ENCODE peak calls at places on chromosomes 2 and 18, in six cellular contexts. W, X, Z, K, V and J are unnamed samples.

GRCh38 chr2:714005-714741 is 37.0 kb upstream of the TMEM18 start:
- DNase-seq in X (peak; percentile 75), Z (no peak), W (peak; percentile 83), V (peak; percentile 68), K (peak; percentile 25), J (peak; percentile 36)

GRCh38 chr2:142180820-142181533 is 50.2 kb upstream of the LRP1B start:
- DNase-seq in W (peak; percentile 87), V (peak; percentile 24), K (peak; percentile 11), X (peak; percentile 69), Z (no peak), J (no peak)

GRCh38 chr18:3395466-3395865 is 54.5 kb upstream of the TGIF1 start:
- DNase-seq in X (no peak), W (no peak), V (peak; percentile 14), Z (no peak), K (no peak), J (no peak)

GRCh38 chr18:43751203-43751602 is 473.9 kb upstream of the SYT4 start:
- DNase-seq in X (peak; percentile 14), W (no peak), K (no peak), Z (no peak), V (peak; percentile 54), J (no peak)

GRCh38 chr2:128403814-128404708 is 85.4 kb upstream of the HS6ST1 start:
- DNase-seq in X (no peak), Z (peak; percentile 31), V (no peak), K (no peak), W (no peak), J (no peak)

GRCh38 chr18:59029663-59030421 is 109.8 kb upstream of the SEC11C start:
- DNase-seq in X (no peak), K (no peak), V (no peak), W (no peak), Z (no peak), J (no peak)

GRCh38 chr18:4854664-4855063 is 342.4 kb downstream of the AKAIN1 start:
- DNase-seq in K (no peak), Z (no peak), W (peak; percentile 54), X (no peak), V (no peak), J (no peak)

GRCh38 chr18:69889009-69889408 is 58.7 kb downstream of the CD226 start:
- DNase-seq in X (no peak), V (no peak), K (no peak), W (no peak), Z (no peak), J (no peak)

GRCh38 chr18:47120428-47120827 is 29.9 kb downstream of the HDHD2 start:
- DNase-seq in V (no peak), X (no peak), K (no peak), W (no peak), Z (no peak), J (no peak)

GRCh38 chr2:112168422-112169124 is 30.4 kb downstream of the FBLN7 start:
- DNase-seq in X (peak; percentile 62), K (peak; percentile 31), V (no peak), W (no peak), Z (peak; percentile 47), J (no peak)

GRCh38 chr2:99336780-99337163 is 417 bp upstream of the EIF5B start:
- DNase-seq in X (no peak), K (no peak), Z (no peak), W (no peak), V (no peak), J (peak; percentile 45)

GRCh38 chr2:77513191-77513590 is 9.0 kb downstream of the LRRTM4 start:
- DNase-seq in K (no peak), X (peak; percentile 59), Z (no peak), V (peak; percentile 23), W (no peak), J (no peak)

GRCh38 chr2:16741508-16741907 is 75.9 kb upstream of the CYRIA start:
- DNase-seq in V (no peak), K (no peak), W (no peak), Z (no peak), X (no peak), J (no peak)

GRCh38 chr18:64253222-64253621 is 104.3 kb upstream of the LINC00305 start:
- DNase-seq in X (no peak), V (no peak), W (no peak), Z (no peak), K (no peak), J (no peak)

GRCh38 chr2:42053791-42054656 is 6.2 kb downstream of the PKDCC start:
- DNase-seq in K (no peak), X (no peak), W (no peak), Z (peak; percentile 93), V (no peak), J (no peak)

GRCh38 chr2:25330273-25330672 is 11.5 kb downstream of the DNMT3A start:
- DNase-seq in K (no peak), W (no peak), X (no peak), Z (no peak), V (no peak), J (no peak)

GRCh38 chr2:238458641-238459040 is 31.9 kb downstream of the ASB1 start:
- DNase-seq in X (no peak), Z (peak; percentile 71), W (no peak), K (no peak), V (no peak), J (no peak)

GRCh38 chr18:22021701-22022100 is 147.7 kb upstream of the GATA6 start:
- DNase-seq in X (no peak), W (no peak), Z (no peak), V (no peak), K (no peak), J (no peak)

GRCh38 chr2:168705534-168706470 is 96.6 kb upstream of the NOSTRIN start:
- DNase-seq in Z (no peak), W (peak; percentile 68), V (peak; percentile 51), K (no peak), X (peak; percentile 26), J (no peak)

GRCh38 chr2:201024518-201024917 is 47.0 kb downstream of the HYCC2 start:
- DNase-seq in K (no peak), W (no peak), X (no peak), V (no peak), Z (no peak), J (no peak)

GRCh38 chr2:183347969-183348368 is 223.7 kb downstream of the NUP35 start:
- DNase-seq in Z (no peak), W (no peak), X (no peak), V (no peak), K (no peak), J (no peak)

GRCh38 chr2:23423873-23424680 is 39.1 kb downstream of the KLHL29 start:
- DNase-seq in Z (no peak), K (no peak), W (no peak), X (peak; percentile 80), V (no peak), J (no peak)

GRCh38 chr2:36650031-36650430 is 46.5 kb upstream of the VIT start:
- DNase-seq in X (peak; percentile 4), K (peak; percentile 76), W (peak; percentile 40), V (peak; percentile 83), Z (no peak), J (peak; percentile 76)

GRCh38 chr2:207121784-207122183 is 44.0 kb downstream of the KLF7 start:
- DNase-seq in Z (no peak), X (peak; percentile 37), W (no peak), K (peak; percentile 55), V (peak; percentile 80), J (peak; percentile 54)

GRCh38 chr2:126914811-126915500 is 16.3 kb downstream of the TEX51 start:
- DNase-seq in Z (peak; percentile 48), V (no peak), K (no peak), W (no peak), X (no peak), J (no peak)

GRCh38 chr2:218370410-218371063 is 11.5 kb upstream of the SLC11A1 start:
- DNase-seq in K (no peak), X (no peak), V (no peak), W (no peak), Z (peak; percentile 86), J (no peak)

GRCh38 chr18:49869354-49869753 is 56.0 kb upstream of the ACAA2 start:
- DNase-seq in X (no peak), W (no peak), V (no peak), K (no peak), Z (no peak), J (no peak)

GRCh38 chr18:26225022-26225693 is 1.1 kb upstream of the TAF4B start:
- DNase-seq in V (no peak), W (peak; percentile 24), X (no peak), Z (no peak), K (no peak), J (no peak)

GRCh38 chr2:82837588-82838304 is 1621.3 kb downstream of the SUCLG1 start:
- DNase-seq in K (peak; percentile 88), X (no peak), Z (no peak), V (peak; percentile 86), W (no peak), J (peak; percentile 72)

DNA sequence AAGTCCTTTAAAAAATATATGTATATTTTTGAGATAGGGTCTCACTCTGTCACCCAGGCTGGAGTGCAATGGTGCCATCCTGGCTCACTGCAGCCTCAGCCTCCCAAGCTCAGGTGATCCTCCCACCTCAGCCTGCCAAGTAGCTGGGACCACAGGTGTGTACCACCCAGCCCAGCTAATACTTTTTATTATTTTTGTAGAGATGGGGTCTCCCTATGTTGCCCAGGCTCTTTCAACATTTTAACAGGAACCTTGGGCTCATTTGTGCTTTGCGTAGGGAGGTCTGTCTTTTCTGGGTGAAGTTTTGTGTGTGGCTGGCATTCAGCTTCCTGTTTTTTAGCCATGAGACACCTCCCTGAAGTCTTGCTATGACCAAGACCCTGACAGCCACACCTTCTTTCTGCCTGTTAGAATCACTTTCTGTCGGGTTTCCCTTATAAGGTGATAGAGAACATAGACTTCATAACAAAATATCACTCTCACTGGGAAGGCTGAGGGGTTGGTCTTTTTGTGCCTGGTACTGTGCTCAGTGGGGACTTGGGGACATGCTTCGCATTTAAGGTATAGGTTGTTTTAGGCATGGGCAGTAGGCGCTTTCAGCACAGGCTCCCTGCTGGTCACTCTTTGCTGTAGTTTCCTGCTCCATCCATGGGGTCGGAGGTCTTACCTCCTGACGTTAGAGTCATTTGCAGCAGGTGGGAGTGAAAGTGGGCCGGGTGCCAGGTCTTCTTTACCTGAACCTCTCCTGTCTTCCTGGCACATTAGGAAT is 3.4 kb downstream of the RAB31 start:
- DNase-seq in W (no peak), V (no peak), X (no peak), Z (no peak), K (no peak), J (no peak)
- H3K27ac ChIP-seq in W (no peak overlapping the region), V (no peak overlapping the region), X (no peak overlapping the region), Z (peak overlapping the region; percentile 36), K (no peak overlapping the region), J (no peak overlapping the region)

GRCh38 chr2:86533589-86533988 is 29.7 kb downstream of the CHMP3 start:
- DNase-seq in Z (no peak), V (no peak), K (no peak), W (no peak), X (no peak), J (no peak)
- TF ChIP-seq CTCF in Z (no peak), V (no peak), K (no peak), W (no peak), X (no peak), J (no peak)

GRCh38 chr2:196277002-196277401 is 105.6 kb upstream of the STK17B start:
- DNase-seq in Z (no peak), W (peak; percentile 65), V (peak; percentile 59), K (peak; percentile 28), X (peak; percentile 59), J (peak; percentile 36)
- H3K27ac ChIP-seq in Z (no peak overlapping the region), W (no peak overlapping the region), V (no peak overlapping the region), K (no peak overlapping the region), X (no peak overlapping the region), J (no peak overlapping the region)

DNA sequence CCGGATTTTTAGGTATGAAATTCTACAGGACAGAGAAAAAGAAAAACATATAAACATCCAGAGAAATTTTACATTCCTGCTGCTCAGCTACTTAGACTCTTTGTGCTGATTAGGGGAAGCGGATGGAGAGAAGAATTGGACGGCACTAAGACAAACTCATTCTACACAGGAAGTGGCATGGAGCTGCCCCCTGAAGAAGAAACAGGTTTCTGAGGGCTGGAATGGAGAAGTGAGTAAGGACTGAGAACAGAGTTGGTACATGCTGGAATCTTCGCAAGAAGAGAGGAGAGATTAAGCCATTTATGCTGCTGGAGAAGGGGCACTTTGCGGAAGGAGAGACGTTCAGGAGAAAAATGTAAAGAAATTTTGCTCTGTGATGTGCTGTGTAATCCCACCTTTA is 253.0 kb upstream of the ERBB4 start:
- DNase-seq in W (no peak), X (no peak), K (no peak), Z (no peak), V (no peak), J (no peak)
- TF ChIP-seq CTCF in W (no peak), X (no peak), K (no peak), Z (no peak), V (no peak), J (no peak)